ENCODE peak calls at places on chromosomes 13 and 19, in six cellular contexts. T is HepG2, Z is K562, W is upper lobe of left lung, J is A549, I is GM12878. D is an unnamed sample.

GRCh38 chr19:42099336-42099925 is 23.5 kb downstream of the ZNF574 start:
- ATAC-seq in T (no peak), Z (no peak), W (no peak), J (no peak), I (no peak), D (no peak)

GRCh38 chr19:12665646-12666304 is 767 bp downstream of the MAN2B1 start:
- ATAC-seq in T (no peak), Z (no peak), W (no peak), J (no peak), I (peak), D (no peak)

GRCh38 chr13:77533875-77534788 is 1.4 kb upstream of the SCEL start:
- ATAC-seq in T (no peak), Z (no peak), W (peak), J (no peak), I (peak), D (no peak)

GRCh38 chr19:34687348-34687747 is 9.9 kb downstream of the ZNF302 start:
- ATAC-seq in T (no peak), Z (no peak), W (no peak), J (no peak), I (no peak), D (no peak)

GRCh38 chr13:64087624-64088023 is 2672.0 kb upstream of the PCDH20 start:
- ATAC-seq in T (no peak), Z (no peak), W (no peak), J (no peak), I (no peak), D (no peak)

GRCh38 chr19:7869453-7869909 is 4.7 kb downstream of the PRR36 start:
- ATAC-seq in T (peak), Z (peak), W (peak), J (peak), I (peak), D (peak)

GRCh38 chr13:33235078-33235477 is 50.5 kb downstream of the STARD13 start:
- ATAC-seq in T (peak), Z (no peak), W (peak), J (no peak), I (no peak), D (peak)

GRCh38 chr13:48066310-48066989 is 28.5 kb downstream of the MED4 start:
- ATAC-seq in T (peak), Z (peak), W (no peak), J (no peak), I (peak), D (no peak)

GRCh38 chr13:27967736-27968315 is 1.3 kb downstream of the CDX2 start:
- ATAC-seq in T (peak), Z (no peak), W (no peak), J (peak), I (no peak), D (no peak)

GRCh38 chr13:43730642-43731041 is 56.1 kb downstream of the ENOX1 start:
- ATAC-seq in T (no peak), Z (no peak), W (no peak), J (no peak), I (no peak), D (peak)

GRCh38 chr19:7830272-7830771 is 304 bp downstream of the EVI5L start:
- ATAC-seq in T (no peak), Z (no peak), W (no peak), J (peak), I (no peak), D (no peak)

GRCh38 chr13:23965346-23965745 is 68.0 kb upstream of the C1QTNF9B start:
- ATAC-seq in T (no peak), Z (no peak), W (no peak), J (no peak), I (no peak), D (no peak)

GRCh38 chr13:36282818-36283432 is 14.7 kb downstream of the CCDC169 start:
- ATAC-seq in T (peak), Z (peak), W (peak), J (peak), I (peak), D (peak)

GRCh38 chr13:32946558-32946957 is 69.7 kb upstream of the KL start:
- ATAC-seq in T (no peak), Z (no peak), W (no peak), J (no peak), I (no peak), D (no peak)

GRCh38 chr19:31070126-31070525 is 279.1 kb downstream of the TSHZ3 start:
- ATAC-seq in T (no peak), Z (no peak), W (no peak), J (no peak), I (no peak), D (no peak)

GRCh38 chr13:107211073-107211472 is 643.1 kb upstream of the ARGLU1 start:
- ATAC-seq in T (peak), Z (peak), W (peak), J (peak), I (peak), D (peak)

GRCh38 chr13:43596924-43597598 is 189.7 kb downstream of the ENOX1 start:
- ATAC-seq in T (no peak), Z (no peak), W (no peak), J (no peak), I (no peak), D (no peak)

GRCh38 chr13:106373989-106374572 is 161.4 kb downstream of the EFNB2 start:
- ATAC-seq in T (no peak), Z (no peak), W (peak), J (no peak), I (peak), D (no peak)

GRCh38 chr19:40341601-40342482 is 6.4 kb downstream of the C19orf47 start:
- ATAC-seq in T (no peak), Z (no peak), W (peak), J (peak), I (no peak), D (peak)

GRCh38 chr19:35931874-35932202 is 4.3 kb upstream of the LRFN3 start:
- ATAC-seq in T (no peak), Z (no peak), W (no peak), J (peak), I (peak), D (no peak)

GRCh38 chr13:33105387-33106005 is 89.3 kb downstream of the KL start:
- ATAC-seq in T (no peak), Z (no peak), W (no peak), J (no peak), I (peak), D (peak)

GRCh38 chr19:763869-764268 is 13.0 kb downstream of the MISP start:
- ATAC-seq in T (no peak), Z (no peak), W (no peak), J (no peak), I (no peak), D (no peak)

GRCh38 chr13:68995972-68996670 is 1111.5 kb upstream of the ATXN8OS start:
- ATAC-seq in T (no peak), Z (no peak), W (no peak), J (no peak), I (no peak), D (no peak)

GRCh38 chr19:34662919-34663318 is 14.0 kb downstream of the SCGB2B2 start:
- ATAC-seq in T (peak), Z (peak), W (peak), J (peak), I (peak), D (no peak)

GRCh38 chr13:113613789-113614379 is 29.3 kb downstream of the TFDP1 start:
- ATAC-seq in T (no peak), Z (no peak), W (no peak), J (no peak), I (no peak), D (no peak)

GRCh38 chr19:14052470-14052869 is 9.4 kb downstream of the PALM3 start:
- ATAC-seq in T (no peak), Z (no peak), W (no peak), J (no peak), I (no peak), D (no peak)

GRCh38 chr13:102724923-102725322 is 30.1 kb upstream of the METTL21C start:
- ATAC-seq in T (peak), Z (peak), W (peak), J (peak), I (peak), D (no peak)

GRCh38 chr19:7926727-7927604 is 1.0 kb upstream of the CTXN1 start:
- ATAC-seq in T (no peak), Z (no peak), W (no peak), J (no peak), I (no peak), D (no peak)

GRCh38 chr13:92387245-92387644 is 839.4 kb upstream of the GPC6 start:
- ATAC-seq in T (no peak), Z (no peak), W (no peak), J (no peak), I (no peak), D (no peak)
- TF ChIP-seq EP300 in T (no peak), Z (no peak), W (no peak), J (no peak), I (no peak), D (no peak)

GRCh38 chr19:55258476-55258827 is 365 bp downstream of the PPP6R1 start:
- ATAC-seq in T (peak), Z (peak), W (no peak), J (peak), I (peak), D (peak)

GRCh38 chr19:55256562-55257460 is 2.0 kb downstream of the PPP6R1 start:
- ATAC-seq in T (peak), Z (no peak), W (no peak), J (no peak), I (no peak), D (no peak)

GRCh38 chr19:55259540-55260210 is 858 bp upstream of the PPP6R1 start:
- ATAC-seq in T (peak), Z (no peak), W (no peak), J (no peak), I (no peak), D (no peak)

GRCh38 chr19:55257461-55258411 is 1.1 kb downstream of the PPP6R1 start:
- ATAC-seq in T (no peak), Z (peak), W (no peak), J (no peak), I (no peak), D (no peak)

GRCh38 chr19:55258828-55259539 is at the start of gene PPP6R1:
- ATAC-seq in T (peak), Z (peak), W (peak), J (peak), I (peak), D (peak)
- TF ChIP-seq EP300 in T (peak), Z (peak), W (no peak), J (no peak), I (peak), D (no peak)

GRCh38 chr19:10870955-10871603 is at the start of gene CARM1:
- ATAC-seq in T (peak), Z (peak), W (peak), J (peak), I (peak), D (peak)
- TF ChIP-seq EP300 in T (no peak), Z (no peak), W (no peak), J (no peak), I (no peak), D (no peak)

DNA sequence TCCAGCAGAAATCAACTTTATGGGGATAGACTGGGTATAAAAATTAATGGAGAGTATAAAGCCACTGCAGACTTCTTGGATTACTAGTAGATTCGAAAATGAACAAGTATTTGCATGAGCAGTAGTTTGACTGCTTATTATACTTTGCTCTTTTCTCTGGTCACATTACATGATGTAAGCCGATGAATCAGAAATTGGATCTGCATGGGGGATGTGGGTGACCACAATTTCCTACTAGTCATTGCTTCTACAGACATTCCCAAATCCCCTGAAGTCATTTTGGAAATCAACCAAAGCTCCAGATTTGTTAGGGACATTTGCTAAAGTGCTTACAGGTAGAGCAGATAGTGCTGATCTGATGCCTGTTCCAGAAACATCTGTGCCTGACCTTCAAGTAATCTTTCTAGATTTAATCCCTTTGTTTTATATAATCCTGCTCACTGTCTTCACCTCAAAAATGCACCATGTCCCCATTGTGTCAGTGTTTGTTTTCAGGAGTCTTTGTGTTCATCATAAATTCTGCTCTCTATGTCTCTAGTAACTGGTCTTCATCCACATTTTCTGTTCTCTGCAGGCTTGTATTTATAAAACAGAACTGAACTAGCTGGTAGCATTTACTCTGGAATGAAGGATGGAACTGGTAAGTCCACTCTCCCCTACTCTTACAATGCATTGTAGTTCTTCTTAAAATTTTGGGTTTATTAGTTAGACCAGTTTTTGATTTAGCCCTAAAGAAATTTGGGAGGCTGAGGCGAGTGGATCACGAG is 201.5 kb upstream of the CSNK1A1L start:
- ATAC-seq in T (no peak), Z (no peak), W (no peak), J (no peak), I (no peak), D (no peak)
- TF ChIP-seq EP300 in T (no peak), Z (no peak), W (no peak), J (no peak), I (no peak), D (no peak)

GRCh38 chr13:26910754-26911465 is 150.3 kb upstream of the GPR12 start:
- ATAC-seq in T (no peak), Z (no peak), W (peak), J (no peak), I (no peak), D (no peak)

GRCh38 chr13:26914624-26915023 is 154.0 kb upstream of the GPR12 start:
- ATAC-seq in T (no peak), Z (no peak), W (no peak), J (no peak), I (peak), D (no peak)

GRCh38 chr13:26914148-26914547 is 153.6 kb upstream of the GPR12 start:
- ATAC-seq in T (no peak), Z (no peak), W (no peak), J (no peak), I (peak), D (no peak)

GRCh38 chr13:26909515-26909914 is 148.9 kb upstream of the GPR12 start:
- ATAC-seq in T (no peak), Z (no peak), W (no peak), J (no peak), I (no peak), D (no peak)
- TF ChIP-seq EP300 in T (no peak), Z (no peak), W (no peak), J (no peak), I (no peak), D (no peak)

GRCh38 chr19:20051841-20052768 is 12.8 kb upstream of the ZNF682 start:
- ATAC-seq in T (peak), Z (peak), W (peak), J (no peak), I (no peak), D (peak)
- TF ChIP-seq EP300 in T (no peak), Z (no peak), W (no peak), J (no peak), I (no peak), D (no peak)

DNA sequence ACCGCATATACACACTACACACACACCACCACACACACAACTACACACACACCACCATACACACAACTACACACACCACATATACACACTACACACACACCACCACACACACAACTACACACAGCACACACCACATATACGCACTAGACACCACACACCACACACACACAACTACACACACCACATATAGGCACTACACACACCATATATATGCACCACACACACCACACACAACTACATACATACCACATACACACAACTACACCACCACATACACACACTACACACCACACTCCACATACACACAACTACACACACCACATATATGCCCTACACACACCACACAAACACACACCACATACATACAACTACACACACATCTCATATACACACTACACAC is 28.3 kb downstream of the CRYL1 start:
- ATAC-seq in T (no peak), Z (no peak), W (no peak), J (no peak), I (no peak), D (no peak)
- TF ChIP-seq EP300 in T (no peak), Z (no peak), W (no peak), J (no peak), I (no peak), D (no peak)

DNA sequence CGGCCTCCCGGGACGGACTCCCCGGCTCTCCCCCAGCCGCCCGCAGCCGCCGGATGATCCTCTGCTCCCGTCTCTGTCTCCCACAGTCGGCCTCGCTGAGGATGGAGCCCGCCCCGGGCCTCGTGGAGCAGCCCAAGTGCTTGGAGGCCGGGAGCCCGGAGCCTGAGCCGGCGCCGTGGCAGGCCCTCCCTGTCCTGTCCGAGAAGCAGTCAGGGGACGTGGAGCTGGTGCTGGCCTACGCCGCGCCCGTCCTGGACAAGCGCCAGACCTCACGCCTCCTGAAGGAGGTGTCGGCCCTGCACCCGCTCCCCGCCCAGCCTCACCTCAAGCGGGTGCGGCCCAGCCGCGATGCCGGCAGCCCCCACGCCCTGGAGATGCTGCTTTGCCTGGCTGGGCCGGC is 6.8 kb downstream of the ADAT3 start:
- ATAC-seq in T (no peak), Z (no peak), W (no peak), J (no peak), I (no peak), D (no peak)
- TF ChIP-seq EP300 in T (no peak), Z (no peak), W (no peak), J (no peak), I (no peak), D (no peak)

DNA sequence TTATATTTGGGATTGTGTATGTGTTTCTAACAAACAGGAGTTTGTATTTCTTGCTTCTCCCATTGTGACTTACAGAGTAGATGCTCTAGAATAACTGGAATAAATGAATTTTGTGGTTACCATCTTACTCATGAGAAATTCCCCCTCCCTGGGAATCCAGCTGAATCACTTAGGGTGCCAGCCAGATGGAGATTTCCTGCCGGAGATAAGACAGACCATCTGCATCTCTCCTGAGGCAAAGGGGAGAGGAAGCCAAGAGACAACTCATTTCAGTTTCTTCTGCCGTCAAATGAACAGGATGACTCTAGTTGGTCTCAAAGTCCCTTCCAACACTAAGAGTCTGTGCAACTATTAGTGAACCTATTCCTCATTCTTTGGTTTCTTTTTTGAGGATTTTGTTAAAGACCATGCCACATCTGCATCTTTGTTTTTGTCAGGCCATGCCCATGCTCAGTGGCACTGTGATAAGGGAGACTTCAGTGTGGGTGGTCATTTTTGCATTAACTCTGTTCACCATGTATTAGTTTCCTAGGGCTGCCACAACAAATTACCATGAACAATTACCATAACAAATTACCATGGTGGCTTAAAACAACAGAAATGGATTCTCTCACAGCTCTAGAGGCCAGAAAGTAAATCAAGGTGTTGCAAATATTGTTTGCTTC is 112.8 kb downstream of the NDFIP2 start:
- ATAC-seq in T (no peak), Z (no peak), W (no peak), J (no peak), I (no peak), D (no peak)
- TF ChIP-seq EP300 in T (no peak), Z (no peak), W (no peak), J (no peak), I (no peak), D (no peak)

DNA sequence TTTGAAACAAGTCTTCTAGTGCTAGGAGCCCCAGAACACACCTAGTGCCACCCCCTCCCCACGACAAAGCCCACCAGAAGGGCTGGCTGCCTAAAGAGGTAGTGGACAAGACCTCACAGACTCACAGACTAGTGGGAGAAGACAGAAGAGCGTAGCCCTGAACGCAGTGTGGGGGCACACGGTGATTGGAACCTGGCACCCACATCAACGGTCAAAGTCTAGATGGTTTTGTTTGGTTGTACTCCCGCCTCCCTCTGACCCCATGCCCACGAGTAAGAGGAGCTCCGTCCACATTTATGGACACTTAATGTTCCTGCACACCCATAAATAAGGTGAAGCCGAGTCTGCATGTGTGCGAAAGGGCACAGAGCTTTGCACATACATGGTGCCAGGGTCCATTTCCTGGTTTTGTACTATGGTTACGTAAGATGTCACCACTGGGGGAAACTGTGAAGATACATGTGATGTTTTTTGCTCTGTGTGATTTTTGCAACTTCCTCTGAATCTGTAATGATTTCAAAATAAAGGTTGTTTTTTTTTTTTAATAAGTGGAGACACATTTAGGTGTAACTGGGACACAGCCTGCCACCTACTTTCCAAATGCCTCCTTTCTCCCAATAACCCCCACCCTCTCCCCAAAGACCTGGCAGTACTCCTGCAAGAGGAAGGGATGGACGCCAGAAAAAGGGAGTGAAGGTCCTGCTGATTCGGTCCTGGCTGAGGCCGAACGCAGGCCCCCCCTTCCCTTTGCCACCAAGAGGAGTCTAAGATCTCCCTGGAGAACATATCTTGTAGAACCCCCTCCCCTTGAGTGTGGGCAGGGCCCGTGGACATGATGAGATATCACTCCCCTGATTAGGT is 72.8 kb downstream of the GNG7 start:
- ATAC-seq in T (peak), Z (no peak), W (no peak), J (no peak), I (no peak), D (no peak)
- TF ChIP-seq EP300 in T (no peak), Z (no peak), W (no peak), J (no peak), I (no peak), D (no peak)

D was measured in gastroesophageal sphincter.